ENCODE peak calls at places on chromosome 3, in six cellular contexts. One of them, this sample, is unnamed.
A peak's percentile ranks its signal among the peaks of the same experiment; 100 is the strongest.

GRCh38 chr3:39126532-39127071 is 19.1 kb downstream of the TTC21A start:
- DNase-seq in stomach: no peak
- DNase-seq in left lung: no peak
- DNase-seq in upper lobe of right lung: no peak
- DNase-seq in fibroblast of lung: peak; percentile 77
- DNase-seq in activated CD8-positive, alpha-beta T cell treated with anti-CD3 and anti-CD28 coated beads for 36 hours: peak; percentile 64
- DNase-seq in this sample: no peak

GRCh38 chr3:142853270-142854163 is 35.4 kb downstream of the PCOLCE2 start:
- DNase-seq in stomach: peak; percentile 32
- DNase-seq in left lung: peak; percentile 59
- DNase-seq in upper lobe of right lung: no peak
- DNase-seq in fibroblast of lung: no peak
- DNase-seq in activated CD8-positive, alpha-beta T cell treated with anti-CD3 and anti-CD28 coated beads for 36 hours: no peak
- DNase-seq in this sample: no peak

GRCh38 chr3:116614795-116615362 is 94.7 kb upstream of the TUSC7 start:
- DNase-seq in stomach: no peak
- DNase-seq in left lung: no peak
- DNase-seq in upper lobe of right lung: no peak
- DNase-seq in fibroblast of lung: peak; percentile 5
- DNase-seq in activated CD8-positive, alpha-beta T cell treated with anti-CD3 and anti-CD28 coated beads for 36 hours: no peak
- DNase-seq in this sample: no peak

GRCh38 chr3:118960876-118961275 is 73.8 kb downstream of the IGSF11 start:
- DNase-seq in stomach: no peak
- DNase-seq in left lung: no peak
- DNase-seq in upper lobe of right lung: no peak
- DNase-seq in fibroblast of lung: no peak
- DNase-seq in activated CD8-positive, alpha-beta T cell treated with anti-CD3 and anti-CD28 coated beads for 36 hours: no peak
- DNase-seq in this sample: no peak

GRCh38 chr3:196080997-196081833 is 675 bp downstream of the TFRC start:
- DNase-seq in stomach: peak; percentile 76
- DNase-seq in left lung: peak; percentile 68
- DNase-seq in upper lobe of right lung: peak; percentile 85
- DNase-seq in fibroblast of lung: peak; percentile 30
- DNase-seq in activated CD8-positive, alpha-beta T cell treated with anti-CD3 and anti-CD28 coated beads for 36 hours: peak; percentile 58
- DNase-seq in this sample: no peak

GRCh38 chr3:172024679-172025078 is 14.7 kb upstream of the FNDC3B start:
- DNase-seq in stomach: no peak
- DNase-seq in left lung: no peak
- DNase-seq in upper lobe of right lung: no peak
- DNase-seq in fibroblast of lung: no peak
- DNase-seq in activated CD8-positive, alpha-beta T cell treated with anti-CD3 and anti-CD28 coated beads for 36 hours: no peak
- DNase-seq in this sample: no peak

GRCh38 chr3:25962255-25962654 is 172.4 kb downstream of the OXSM start:
- DNase-seq in stomach: no peak
- DNase-seq in left lung: no peak
- DNase-seq in upper lobe of right lung: no peak
- DNase-seq in fibroblast of lung: no peak
- DNase-seq in activated CD8-positive, alpha-beta T cell treated with anti-CD3 and anti-CD28 coated beads for 36 hours: no peak
- DNase-seq in this sample: no peak

GRCh38 chr3:123447749-123448502 is 964 bp downstream of the ADCY5 start:
- DNase-seq in stomach: peak; percentile 32
- DNase-seq in left lung: no peak
- DNase-seq in upper lobe of right lung: no peak
- DNase-seq in fibroblast of lung: no peak
- DNase-seq in activated CD8-positive, alpha-beta T cell treated with anti-CD3 and anti-CD28 coated beads for 36 hours: peak; percentile 48
- DNase-seq in this sample: no peak

GRCh38 chr3:99128740-99129505 is 227.4 kb upstream of the DCBLD2 start:
- DNase-seq in stomach: no peak
- DNase-seq in left lung: no peak
- DNase-seq in upper lobe of right lung: no peak
- DNase-seq in fibroblast of lung: peak; percentile 94
- DNase-seq in activated CD8-positive, alpha-beta T cell treated with anti-CD3 and anti-CD28 coated beads for 36 hours: no peak
- DNase-seq in this sample: no peak

GRCh38 chr3:31567036-31567435 is 34.3 kb downstream of the STT3B start:
- DNase-seq in stomach: no peak
- DNase-seq in left lung: no peak
- DNase-seq in upper lobe of right lung: no peak
- DNase-seq in fibroblast of lung: no peak
- DNase-seq in activated CD8-positive, alpha-beta T cell treated with anti-CD3 and anti-CD28 coated beads for 36 hours: peak; percentile 58
- DNase-seq in this sample: no peak

GRCh38 chr3:112610121-112610520 is 30.8 kb downstream of the CCDC80 start:
- DNase-seq in stomach: no peak
- DNase-seq in left lung: no peak
- DNase-seq in upper lobe of right lung: no peak
- DNase-seq in fibroblast of lung: peak; percentile 66
- DNase-seq in activated CD8-positive, alpha-beta T cell treated with anti-CD3 and anti-CD28 coated beads for 36 hours: no peak
- DNase-seq in this sample: no peak

GRCh38 chr3:104909188-104909587 is 457.5 kb upstream of the ALCAM start:
- DNase-seq in stomach: no peak
- DNase-seq in left lung: no peak
- DNase-seq in upper lobe of right lung: no peak
- DNase-seq in fibroblast of lung: peak; percentile 69
- DNase-seq in activated CD8-positive, alpha-beta T cell treated with anti-CD3 and anti-CD28 coated beads for 36 hours: no peak
- DNase-seq in this sample: no peak

GRCh38 chr3:128285925-128286275 is 132.6 kb downstream of the EEFSEC start:
- DNase-seq in stomach: no peak
- DNase-seq in left lung: no peak
- DNase-seq in upper lobe of right lung: no peak
- DNase-seq in fibroblast of lung: no peak
- DNase-seq in activated CD8-positive, alpha-beta T cell treated with anti-CD3 and anti-CD28 coated beads for 36 hours: no peak
- DNase-seq in this sample: no peak

GRCh38 chr3:128281461-128282367 is 128.4 kb downstream of the EEFSEC start:
- DNase-seq in stomach: no peak
- DNase-seq in left lung: no peak
- DNase-seq in upper lobe of right lung: peak; percentile 49
- DNase-seq in fibroblast of lung: no peak
- DNase-seq in activated CD8-positive, alpha-beta T cell treated with anti-CD3 and anti-CD28 coated beads for 36 hours: no peak
- DNase-seq in this sample: no peak

GRCh38 chr3:128282392-128283196 is 129.3 kb downstream of the EEFSEC start:
- DNase-seq in stomach: no peak
- DNase-seq in left lung: no peak
- DNase-seq in upper lobe of right lung: peak; percentile 58
- DNase-seq in fibroblast of lung: peak; percentile 54
- DNase-seq in activated CD8-positive, alpha-beta T cell treated with anti-CD3 and anti-CD28 coated beads for 36 hours: no peak
- DNase-seq in this sample: no peak

GRCh38 chr3:128285042-128285924 is 132.0 kb downstream of the EEFSEC start:
- DNase-seq in stomach: no peak
- DNase-seq in left lung: no peak
- DNase-seq in upper lobe of right lung: peak; percentile 46
- DNase-seq in fibroblast of lung: no peak
- DNase-seq in activated CD8-positive, alpha-beta T cell treated with anti-CD3 and anti-CD28 coated beads for 36 hours: no peak
- DNase-seq in this sample: no peak

GRCh38 chr3:128283429-128283828 is 130.1 kb downstream of the EEFSEC start:
- DNase-seq in stomach: no peak
- DNase-seq in left lung: no peak
- DNase-seq in upper lobe of right lung: no peak
- DNase-seq in fibroblast of lung: no peak
- DNase-seq in activated CD8-positive, alpha-beta T cell treated with anti-CD3 and anti-CD28 coated beads for 36 hours: no peak
- DNase-seq in this sample: no peak
- TF ChIP-seq CTCF in stomach: no peak
- TF ChIP-seq CTCF in left lung: no peak
- TF ChIP-seq CTCF in upper lobe of right lung: no peak
- TF ChIP-seq CTCF in fibroblast of lung: no peak
- TF ChIP-seq CTCF in activated CD8-positive, alpha-beta T cell treated with anti-CD3 and anti-CD28 coated beads for 36 hours: no peak
- TF ChIP-seq CTCF in this sample: no peak

GRCh38 chr3:151974067-151974466 is 100.6 kb downstream of the SUCNR1 start:
- DNase-seq in stomach: no peak
- DNase-seq in left lung: no peak
- DNase-seq in upper lobe of right lung: no peak
- DNase-seq in fibroblast of lung: peak; percentile 53
- DNase-seq in activated CD8-positive, alpha-beta T cell treated with anti-CD3 and anti-CD28 coated beads for 36 hours: no peak
- DNase-seq in this sample: no peak

GRCh38 chr3:151985787-151986430 is 112.5 kb downstream of the SUCNR1 start:
- DNase-seq in stomach: no peak
- DNase-seq in left lung: no peak
- DNase-seq in upper lobe of right lung: no peak
- DNase-seq in fibroblast of lung: no peak
- DNase-seq in activated CD8-positive, alpha-beta T cell treated with anti-CD3 and anti-CD28 coated beads for 36 hours: no peak
- DNase-seq in this sample: no peak

GRCh38 chr3:151976211-151977050 is 103.0 kb downstream of the SUCNR1 start:
- DNase-seq in stomach: no peak
- DNase-seq in left lung: no peak
- DNase-seq in upper lobe of right lung: no peak
- DNase-seq in fibroblast of lung: peak; percentile 90
- DNase-seq in activated CD8-positive, alpha-beta T cell treated with anti-CD3 and anti-CD28 coated beads for 36 hours: no peak
- DNase-seq in this sample: no peak

GRCh38 chr3:151983538-151983937 is 110.1 kb downstream of the SUCNR1 start:
- DNase-seq in stomach: no peak
- DNase-seq in left lung: no peak
- DNase-seq in upper lobe of right lung: no peak
- DNase-seq in fibroblast of lung: no peak
- DNase-seq in activated CD8-positive, alpha-beta T cell treated with anti-CD3 and anti-CD28 coated beads for 36 hours: no peak
- DNase-seq in this sample: no peak

GRCh38 chr3:151979914-151980313 is 106.5 kb downstream of the SUCNR1 start:
- DNase-seq in stomach: no peak
- DNase-seq in left lung: no peak
- DNase-seq in upper lobe of right lung: no peak
- DNase-seq in fibroblast of lung: no peak
- DNase-seq in activated CD8-positive, alpha-beta T cell treated with anti-CD3 and anti-CD28 coated beads for 36 hours: no peak
- DNase-seq in this sample: no peak
- TF ChIP-seq CTCF in stomach: no peak
- TF ChIP-seq CTCF in left lung: no peak
- TF ChIP-seq CTCF in upper lobe of right lung: no peak
- TF ChIP-seq CTCF in fibroblast of lung: no peak
- TF ChIP-seq CTCF in activated CD8-positive, alpha-beta T cell treated with anti-CD3 and anti-CD28 coated beads for 36 hours: no peak
- TF ChIP-seq CTCF in this sample: no peak

DNA sequence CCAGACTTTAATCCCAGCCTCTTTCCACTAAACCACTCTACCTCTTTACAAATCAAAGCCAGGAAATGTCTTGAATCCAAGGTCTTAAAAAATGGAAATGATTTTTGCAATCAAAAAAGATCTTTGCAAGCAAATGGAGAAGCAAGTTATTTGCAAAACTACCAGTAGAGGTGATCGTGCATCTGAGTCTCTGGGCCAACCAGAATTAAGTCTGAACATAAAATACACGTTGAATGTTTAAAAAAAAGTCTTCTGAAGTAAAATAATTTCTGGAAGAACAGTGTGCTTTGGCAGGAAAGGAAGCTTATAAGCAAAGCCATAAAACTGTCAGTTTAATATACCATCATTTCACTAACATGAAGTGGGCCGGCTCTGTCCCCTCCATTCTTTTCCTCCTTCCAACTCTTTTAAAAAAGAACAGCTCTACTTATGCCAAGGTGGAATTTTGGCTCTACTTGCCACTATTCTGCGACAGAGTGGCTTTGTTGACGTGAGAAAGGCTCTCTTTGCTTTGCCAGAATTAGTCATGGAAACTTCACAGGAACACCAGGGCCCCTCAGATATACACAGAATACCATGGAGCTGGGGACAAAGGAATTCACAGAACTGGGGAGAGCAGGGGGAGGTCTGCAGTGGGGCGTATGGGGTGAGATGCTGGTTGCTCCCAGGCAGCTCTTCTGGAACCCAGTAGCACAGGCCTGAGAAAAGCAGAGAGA is 29.8 kb downstream of the FSTL1 start:
- DNase-seq in stomach: no peak
- DNase-seq in left lung: no peak
- DNase-seq in upper lobe of right lung: no peak
- DNase-seq in fibroblast of lung: peak; percentile 76
- DNase-seq in activated CD8-positive, alpha-beta T cell treated with anti-CD3 and anti-CD28 coated beads for 36 hours: no peak
- DNase-seq in this sample: no peak
- TF ChIP-seq CTCF in stomach: no peak
- TF ChIP-seq CTCF in left lung: no peak
- TF ChIP-seq CTCF in upper lobe of right lung: no peak
- TF ChIP-seq CTCF in fibroblast of lung: peak; percentile 51
- TF ChIP-seq CTCF in activated CD8-positive, alpha-beta T cell treated with anti-CD3 and anti-CD28 coated beads for 36 hours: no peak
- TF ChIP-seq CTCF in this sample: no peak

DNA sequence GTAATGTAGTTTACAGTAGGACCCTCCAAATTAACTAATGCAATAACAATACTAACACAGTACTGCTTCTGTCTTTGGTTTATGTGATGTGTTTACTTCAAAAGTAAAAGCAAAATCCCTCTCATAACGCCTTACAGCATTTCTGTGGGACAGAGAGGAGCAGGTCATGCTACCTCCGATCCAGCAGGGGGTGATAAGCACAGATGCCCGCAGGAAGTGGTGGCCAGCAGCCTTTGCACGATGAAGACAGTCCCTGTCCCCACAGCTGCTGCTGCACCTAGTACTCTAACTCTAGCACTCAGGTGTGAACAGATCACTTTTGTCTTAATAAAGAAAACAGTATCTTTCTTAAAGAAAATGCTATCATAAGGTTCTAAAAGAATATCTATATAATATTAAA is 38.3 kb downstream of the ANO10 start:
- DNase-seq in stomach: no peak
- DNase-seq in left lung: no peak
- DNase-seq in upper lobe of right lung: no peak
- DNase-seq in fibroblast of lung: no peak
- DNase-seq in activated CD8-positive, alpha-beta T cell treated with anti-CD3 and anti-CD28 coated beads for 36 hours: peak; percentile 31
- DNase-seq in this sample: no peak
- TF ChIP-seq CTCF in stomach: no peak
- TF ChIP-seq CTCF in left lung: no peak
- TF ChIP-seq CTCF in upper lobe of right lung: no peak
- TF ChIP-seq CTCF in fibroblast of lung: peak; percentile 9
- TF ChIP-seq CTCF in activated CD8-positive, alpha-beta T cell treated with anti-CD3 and anti-CD28 coated beads for 36 hours: no peak
- TF ChIP-seq CTCF in this sample: no peak